ENCODE peak calls at places on chromosomes 6 and 20, in six cellular contexts. G is upper lobe of left lung, H is iPS DF 6.9, V is epithelial cell of esophagus, A is aorta, W is upper lobe of right lung. F is an unnamed sample.

GRCh38 chr6:26389349-26389799 is 6.5 kb downstream of the BTN2A2 start:
- DNase-seq in A (no peak), G (no peak), V (peak), W (no peak), H (no peak), F (peak)

GRCh38 chr6:108526739-108527174 is 34.0 kb upstream of the FOXO3 start:
- DNase-seq in H (no peak), G (no peak), W (no peak), A (no peak), V (peak), F (peak)

GRCh38 chr6:56959094-56959493 is 4.2 kb downstream of the BEND6 start:
- DNase-seq in A (no peak), H (no peak), G (no peak), V (no peak), W (no peak), F (no peak)

GRCh38 chr6:121830759-121831158 is 395.3 kb downstream of the GJA1 start:
- DNase-seq in W (no peak), A (no peak), V (no peak), G (no peak), H (no peak), F (no peak)

GRCh38 chr20:61115627-61116026 is 136.4 kb upstream of the CDH4 start:
- DNase-seq in A (peak), H (no peak), G (no peak), W (peak), V (no peak), F (no peak)

GRCh38 chr20:31819083-31819784 is at the start of gene MYLK2:
- DNase-seq in H (no peak), V (no peak), G (no peak), A (peak), W (peak), F (no peak)

GRCh38 chr6:63740709-63741108 is 105.1 kb downstream of the PHF3 start:
- DNase-seq in V (peak), W (no peak), H (no peak), A (no peak), G (no peak), F (peak)

GRCh38 chr6:135094403-135094821 is 39.8 kb upstream of the HBS1L start:
- DNase-seq in W (no peak), V (peak), H (no peak), G (no peak), A (no peak), F (peak)

GRCh38 chr20:37647946-37648345 is 45.9 kb upstream of the CTNNBL1 start:
- DNase-seq in G (no peak), H (no peak), A (no peak), V (no peak), W (no peak), F (no peak)

GRCh38 chr20:22426772-22427171 is 157.6 kb downstream of the FOXA2 start:
- DNase-seq in A (no peak), G (no peak), V (no peak), W (no peak), H (no peak), F (no peak)

GRCh38 chr6:4441981-4442434 is 306.6 kb upstream of the ECI2 start:
- DNase-seq in V (no peak), H (no peak), W (no peak), A (no peak), G (no peak), F (peak)

GRCh38 chr6:41136911-41137310 is 17.2 kb downstream of the TREML1 start:
- DNase-seq in G (no peak), A (no peak), W (no peak), H (no peak), V (no peak), F (no peak)

GRCh38 chr6:110537208-110538123 is 61.1 kb upstream of the SLC22A16 start:
- DNase-seq in W (no peak), G (no peak), A (no peak), H (no peak), V (peak), F (peak)

GRCh38 chr20:45140836-45141235 is 16.6 kb upstream of the WFDC12 start:
- DNase-seq in G (no peak), W (no peak), H (no peak), A (no peak), V (no peak), F (no peak)

GRCh38 chr20:46939031-46939430 is 44.4 kb downstream of the EYA2 start:
- DNase-seq in G (no peak), H (peak), V (peak), A (no peak), W (no peak), F (peak)

GRCh38 chr6:27747637-27748036 is 164.6 kb downstream of the OR2B2 start:
- DNase-seq in G (no peak), A (no peak), W (no peak), V (no peak), H (no peak), F (no peak)

GRCh38 chr20:14963262-14963663 is 625.9 kb upstream of the FLRT3 start:
- DNase-seq in V (peak), A (no peak), H (no peak), W (no peak), G (no peak), F (peak)

GRCh38 chr20:62860391-62860923 is 1.2 kb downstream of the TCFL5 start:
- DNase-seq in A (peak), G (no peak), W (no peak), H (no peak), V (peak), F (peak)